ENCODE peak calls at places on chromosomes 5 and 9, in four cellular contexts. S, M, E and X are unnamed samples.

GRCh38 chr9:36263662-36264061 is 5.4 kb upstream of the GNE start:
- DNase-seq in S (no peak), E (no peak), M (no peak), X (no peak)

GRCh38 chr9:16925426-16925825 is 55.0 kb upstream of the BNC2 start:
- DNase-seq in S (peak), M (no peak), E (no peak), X (no peak)

GRCh38 chr9:135611142-135611874 is 28.0 kb downstream of the GLT6D1 start:
- DNase-seq in E (peak), M (no peak), S (no peak), X (no peak)

GRCh38 chr9:73118898-73119554 is 32.6 kb upstream of the ANXA1 start:
- DNase-seq in M (no peak), S (peak), E (no peak), X (peak)

GRCh38 chr5:142012792-142013388 is at the start of gene GNPDA1:
- DNase-seq in E (peak), M (peak), S (peak), X (peak)

GRCh38 chr5:98299435-98299834 is 474.0 kb upstream of the RGMB start:
- DNase-seq in M (no peak), E (no peak), S (peak), X (no peak)

GRCh38 chr5:134455466-134455865 is 43.8 kb upstream of the CDKN2AIPNL start:
- DNase-seq in S (no peak), E (no peak), M (no peak), X (no peak)

GRCh38 chr9:113712053-113712452 is 164.1 kb upstream of the ZNF618 start:
- DNase-seq in S (peak), M (no peak), E (no peak), X (no peak)

GRCh38 chr9:108760841-108761240 is 94.9 kb downstream of the ACTL7B start:
- DNase-seq in E (no peak), M (no peak), S (no peak), X (no peak)

GRCh38 chr5:180008433-180008832 is 63.1 kb downstream of the RNF130 start:
- DNase-seq in E (no peak), M (no peak), S (no peak), X (no peak)

GRCh38 chr5:65483474-65484346 is 2.0 kb upstream of the ADAMTS6 start:
- DNase-seq in E (no peak), M (no peak), S (peak), X (peak)

GRCh38 chr5:40033411-40033810 is 608.6 kb upstream of the DAB2 start:
- DNase-seq in E (no peak), S (no peak), M (no peak), X (no peak)

GRCh38 chr9:5988265-5988664 is 27.2 kb downstream of the RANBP6 start:
- DNase-seq in M (no peak), E (no peak), S (no peak), X (no peak)

GRCh38 chr5:98397081-98397480 is 376.4 kb upstream of the RGMB start:
- DNase-seq in E (no peak), M (no peak), S (peak), X (no peak)

GRCh38 chr9:5278486-5278885 is 26.0 kb downstream of the RLN2 start:
- DNase-seq in M (no peak), E (no peak), S (no peak), X (no peak)

GRCh38 chr9:91847576-91847975 is 102.5 kb downstream of the ROR2 start:
- DNase-seq in E (no peak), S (peak), M (no peak), X (no peak)

GRCh38 chr9:94554439-94555331 is at the start of gene PCAT7:
- DNase-seq in E (peak), S (no peak), M (peak), X (peak)

GRCh38 chr5:10420926-10421325 is 20.8 kb upstream of the ROPN1L start:
- DNase-seq in S (peak), E (no peak), M (no peak), X (no peak)

GRCh38 chr9:35658144-35658893 is at the start of gene CCDC107:
- DNase-seq in S (peak), M (no peak), E (peak), X (peak)

GRCh38 chr9:135879619-135880018 is 27.7 kb downstream of the CAMSAP1 start:
- DNase-seq in E (no peak), M (no peak), S (no peak), X (no peak)

GRCh38 chr5:139758510-139759036 is 37.0 kb upstream of the PSD2 start:
- DNase-seq in E (no peak), S (no peak), M (no peak), X (no peak)

GRCh38 chr5:89343666-89344065 is 460.7 kb upstream of the MEF2C start:
- DNase-seq in E (no peak), M (no peak), S (peak), X (no peak)

GRCh38 chr5:172923539-172923938 is 35.7 kb upstream of the RPL26L1 start:
- DNase-seq in S (no peak), E (no peak), M (no peak), X (no peak)

GRCh38 chr5:180491496-180491895 is 2.7 kb upstream of the CNOT6 start:
- DNase-seq in E (peak), M (no peak), S (no peak), X (peak)

GRCh38 chr9:91817493-91818225 is 132.4 kb downstream of the ROR2 start:
- DNase-seq in E (peak), M (no peak), S (peak), X (peak)

GRCh38 chr5:179678238-179679013 is 2.4 kb downstream of the CBY3 start:
- DNase-seq in S (peak), M (peak), E (peak), X (peak)

GRCh38 chr9:76458903-76459690 is at the start of gene GCNT1:
- DNase-seq in E (peak), M (peak), S (peak), X (peak)

GRCh38 chr5:178527458-178528307 is 62.5 kb downstream of the COL23A1 start:
- DNase-seq in E (no peak), M (no peak), S (no peak), X (no peak)

GRCh38 chr5:57650360-57651069 is 167.9 kb upstream of the ACTBL2 start:
- DNase-seq in M (peak), S (peak), E (peak), X (peak)

GRCh38 chr5:3428355-3428754 is 167.3 kb upstream of the IRX1 start:
- DNase-seq in S (no peak), E (peak), M (no peak), X (peak)

GRCh38 chr5:142098275-142098674 is 10.3 kb upstream of the NDFIP1 start:
- DNase-seq in M (no peak), E (no peak), S (no peak), X (no peak)

GRCh38 chr5:157312492-157312891 is 46.6 kb downstream of the CYFIP2 start:
- DNase-seq in S (peak), E (peak), M (no peak), X (peak)

GRCh38 chr5:102638316-102638715 is 116.8 kb upstream of the PAM start:
- DNase-seq in M (no peak), S (no peak), E (no peak), X (no peak)

GRCh38 chr5:143536364-143536763 is 132.9 kb upstream of the NR3C1 start:
- DNase-seq in M (no peak), E (no peak), S (peak), X (peak)

DNA sequence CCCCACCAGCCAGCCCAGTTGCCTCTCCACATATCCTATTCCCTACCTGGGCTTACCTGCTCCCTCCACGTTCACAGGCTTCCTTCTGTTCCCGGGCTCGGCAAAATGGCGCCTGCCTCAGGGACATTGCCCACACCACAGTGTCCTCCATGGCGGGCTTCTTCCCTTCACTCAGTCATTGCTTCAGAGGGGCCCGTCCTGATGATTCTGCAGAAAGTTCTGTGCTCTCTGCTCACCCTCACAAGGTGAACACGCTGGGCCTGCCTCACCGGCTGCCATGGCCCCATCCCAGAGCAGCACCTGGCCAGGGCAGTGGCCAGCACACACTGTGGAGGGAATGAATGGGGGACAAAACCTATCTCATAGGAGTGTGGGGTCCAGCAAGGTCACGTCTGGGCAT is 313.0 kb downstream of the GADD45G start:
- DNase-seq in M (no peak), S (no peak), E (no peak), X (no peak)
- H3K56ac ChIP-seq in M (no peak), S (no peak), E (no peak), X (peak)

GRCh38 chr9:34503406-34503805 is 19.4 kb downstream of the ENHO start:
- DNase-seq in S (no peak), M (no peak), E (no peak), X (no peak)

GRCh38 chr9:34502471-34503335 is 20.1 kb downstream of the ENHO start:
- DNase-seq in M (no peak), S (no peak), E (no peak), X (no peak)

GRCh38 chr9:34501372-34501771 is 21.4 kb downstream of the ENHO start:
- DNase-seq in E (no peak), M (no peak), S (no peak), X (no peak)

GRCh38 chr9:34500623-34501267 is 22.0 kb downstream of the ENHO start:
- DNase-seq in S (peak), E (peak), M (no peak), X (peak)

GRCh38 chr9:34501889-34502425 is 20.8 kb downstream of the ENHO start:
- DNase-seq in M (no peak), E (peak), S (peak), X (peak)
- H3K56ac ChIP-seq in M (no peak), E (no peak), S (no peak), X (no peak)

GRCh38 chr5:42143361-42143760 is 218.3 kb downstream of the FBXO4 start:
- DNase-seq in E (no peak), M (no peak), S (no peak), X (no peak)

DNA sequence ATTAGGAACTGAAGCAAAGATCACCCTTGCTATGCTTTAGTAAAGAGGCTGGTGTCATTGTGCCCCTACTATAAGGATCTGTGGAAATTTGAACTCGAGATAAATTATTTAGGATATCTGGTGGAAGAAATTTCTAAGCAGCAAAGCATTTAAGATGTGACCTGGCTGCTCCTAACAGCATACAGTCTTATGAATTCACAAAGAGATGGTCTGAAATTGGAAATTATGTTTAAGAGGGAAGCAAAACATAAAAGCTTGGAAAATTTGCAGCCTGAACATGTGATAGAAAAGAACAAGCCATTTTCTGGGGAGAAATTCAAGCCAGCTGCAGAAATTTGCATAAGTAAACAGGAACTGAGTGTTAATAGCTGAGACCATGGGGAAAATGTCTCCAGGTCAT is 223.7 kb downstream of the FBXO4 start:
- DNase-seq in M (no peak), S (no peak), E (no peak), X (no peak)
- H3K56ac ChIP-seq in M (no peak), S (no peak), E (no peak), X (no peak)

DNA sequence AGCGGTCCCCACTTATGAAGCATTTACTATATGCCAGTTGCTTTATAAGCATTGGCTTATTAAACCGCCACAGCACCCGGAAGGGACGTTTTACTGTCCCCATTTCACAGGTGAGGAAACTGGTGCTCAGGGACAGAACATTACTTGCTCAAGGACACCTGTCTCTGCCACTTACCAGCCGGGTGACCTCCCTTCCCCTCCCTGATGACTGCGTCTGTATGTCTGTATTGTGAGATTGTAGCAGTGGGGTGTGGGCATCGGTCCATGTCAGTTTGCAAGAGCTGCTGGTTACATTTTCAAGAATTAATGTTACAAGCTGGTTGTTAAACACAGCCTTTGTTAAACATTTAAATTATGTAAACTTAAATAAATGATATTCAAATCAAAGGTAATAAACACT is 77.6 kb upstream of the LMX1B start:
- DNase-seq in M (no peak), E (no peak), S (no peak), X (no peak)
- H3K56ac ChIP-seq in M (no peak), E (no peak), S (no peak), X (no peak)